ENCODE peak calls at places on chromosomes 2 and 18, in six cellular contexts. Z is AG10803, P is cardiac muscle cell, F is astrocyte of the cerebellum, K is cardiac fibroblast, C is OCI-LY7. L is an unnamed sample.

GRCh38 chr2:177080746-177081145 is 131.8 kb upstream of the HNRNPA3 start:
- DNase-seq in C (no peak), Z (no peak), F (no peak), P (no peak), K (no peak), L (no peak)

GRCh38 chr2:44614940-44615339 is 253.2 kb downstream of the CAMKMT start:
- DNase-seq in F (no peak), Z (no peak), K (no peak), P (no peak), C (no peak), L (no peak)

GRCh38 chr2:99697811-99698568 is 208.2 kb upstream of the REV1 start:
- DNase-seq in C (no peak), F (peak), Z (peak), K (peak), P (no peak), L (peak)

GRCh38 chr18:55229682-55230081 is 270.4 kb upstream of the CCDC68 start:
- DNase-seq in Z (no peak), F (no peak), K (no peak), P (no peak), C (no peak), L (no peak)

GRCh38 chr2:62577994-62578836 is 72.2 kb upstream of the TMEM17 start:
- DNase-seq in K (peak), P (no peak), Z (peak), C (no peak), F (peak), L (peak)

GRCh38 chr2:96565111-96565510 is 28.6 kb downstream of the ARID5A start:
- DNase-seq in F (no peak), K (no peak), Z (no peak), P (no peak), C (no peak), L (no peak)

GRCh38 chr2:68423966-68424650 is 43.0 kb downstream of the FBXO48 start:
- DNase-seq in Z (no peak), F (no peak), P (no peak), C (peak), K (no peak), L (no peak)

GRCh38 chr18:63177822-63178525 is 141.6 kb downstream of the BCL2 start:
- DNase-seq in F (no peak), C (no peak), P (no peak), Z (no peak), K (no peak), L (no peak)

GRCh38 chr2:125516496-125517109 is 1139.4 kb upstream of the GYPC start:
- DNase-seq in P (peak), K (peak), Z (no peak), C (peak), F (no peak), L (no peak)

GRCh38 chr18:48955528-48956261 is 4.9 kb upstream of the SMAD7 start:
- DNase-seq in Z (peak), P (no peak), C (peak), K (peak), F (no peak), L (peak)

DNA sequence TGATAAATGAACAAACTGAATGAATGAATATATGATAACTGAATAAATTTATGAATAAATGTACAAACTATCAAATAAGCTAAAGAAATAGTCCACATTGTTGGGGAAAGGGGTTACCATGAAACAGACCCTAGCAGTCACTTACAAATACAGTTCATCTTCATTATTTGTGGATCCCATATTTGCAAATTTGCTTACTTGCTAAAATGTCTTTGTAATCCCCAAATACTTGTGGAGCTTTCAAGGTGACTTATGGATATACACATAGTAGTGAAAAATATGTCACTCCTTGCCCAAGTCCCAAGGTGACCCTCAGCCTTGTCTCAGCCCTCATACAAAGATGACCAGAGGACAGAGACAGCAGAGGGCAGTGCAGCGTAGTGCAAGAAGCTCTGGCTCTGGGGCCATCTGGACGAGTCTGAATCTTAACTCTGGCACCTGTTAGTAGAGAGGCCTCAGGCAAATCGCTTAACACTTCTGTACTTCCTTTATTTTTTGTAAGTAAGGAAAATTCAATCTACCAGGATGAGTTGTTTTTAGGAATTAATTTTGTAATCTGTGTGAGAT is 3.1 kb downstream of the PAIP2B start:
- DNase-seq in K (peak), Z (peak), F (no peak), C (peak), P (peak), L (no peak)
- TF ChIP-seq CTCF in K (peak), Z (peak), F (peak), C (peak), P (peak), L (peak)

GRCh38 chr2:38598200-38598990 is 4.3 kb downstream of the HNRNPLL start:
- DNase-seq in P (no peak), Z (peak), F (no peak), K (no peak), C (no peak), L (no peak)
- H3K4me3 ChIP-seq in P (no peak), Z (no peak), F (no peak), K (no peak), C (no peak), L (peak)

GRCh38 chr2:42110974-42111322 is 58.2 kb upstream of the EML4 start:
- DNase-seq in C (no peak), Z (no peak), P (no peak), K (no peak), F (no peak), L (no peak)
- TF ChIP-seq CTCF in C (no peak), Z (no peak), P (no peak), K (no peak), F (no peak), L (no peak)

GRCh38 chr2:12723741-12724463 is 7.2 kb downstream of the TRIB2 start:
- DNase-seq in K (peak), F (no peak), C (no peak), Z (no peak), P (no peak), L (no peak)
- H3K4me3 ChIP-seq in K (no peak), F (no peak), C (no peak), Z (no peak), P (no peak), L (no peak)

GRCh38 chr2:26185954-26186353 is 13.1 kb downstream of the GAREM2 start:
- DNase-seq in K (no peak), Z (no peak), F (no peak), P (no peak), C (no peak), L (no peak)

GRCh38 chr2:26186371-26186770 is 13.5 kb downstream of the GAREM2 start:
- DNase-seq in K (no peak), P (no peak), F (no peak), C (no peak), Z (no peak), L (no peak)

GRCh38 chr2:26184086-26184485 is 11.2 kb downstream of the GAREM2 start:
- DNase-seq in P (no peak), C (no peak), Z (no peak), F (no peak), K (no peak), L (no peak)

GRCh38 chr2:26185304-26185928 is 12.5 kb downstream of the GAREM2 start:
- DNase-seq in F (no peak), K (peak), Z (peak), P (no peak), C (no peak), L (no peak)

GRCh38 chr2:26184555-26185303 is 11.8 kb downstream of the GAREM2 start:
- DNase-seq in K (peak), F (no peak), P (peak), C (peak), Z (peak), L (peak)
- TF ChIP-seq CTCF in K (peak), F (no peak), P (peak), C (peak), Z (peak), L (peak)